ENCODE peak calls at places on chromosomes 7 and 10, in ten cellular contexts. One of them, this sample, is unnamed.

GRCh38 chr7:14936530-14936929 is 34.0 kb upstream of the DGKB start:
- DNase-seq in esophagus squamous epithelium: no peak
- DNase-seq in GM12891: no peak
- DNase-seq in HepG2: no peak
- DNase-seq in uterus: peak
- DNase-seq in adrenal gland: no peak
- DNase-seq in A549: no peak
- DNase-seq in ovary: no peak
- DNase-seq in HCT116: no peak
- DNase-seq in breast epithelium: no peak
- DNase-seq in this sample: no peak

GRCh38 chr10:126634915-126635314 is 35.6 kb downstream of the C10orf90 start:
- DNase-seq in adrenal gland: no peak
- DNase-seq in breast epithelium: peak
- DNase-seq in A549: no peak
- DNase-seq in GM12891: no peak
- DNase-seq in ovary: no peak
- DNase-seq in esophagus squamous epithelium: no peak
- DNase-seq in uterus: no peak
- DNase-seq in HCT116: no peak
- DNase-seq in HepG2: no peak
- DNase-seq in this sample: no peak

GRCh38 chr10:70567603-70568002 is 34.9 kb downstream of the PRF1 start:
- DNase-seq in HepG2: no peak
- DNase-seq in esophagus squamous epithelium: no peak
- DNase-seq in GM12891: no peak
- DNase-seq in adrenal gland: no peak
- DNase-seq in uterus: no peak
- DNase-seq in ovary: no peak
- DNase-seq in A549: no peak
- DNase-seq in HCT116: no peak
- DNase-seq in breast epithelium: no peak
- DNase-seq in this sample: no peak

GRCh38 chr7:147547252-147547897 is 1043.2 kb upstream of the C7orf33 start:
- DNase-seq in adrenal gland: no peak
- DNase-seq in A549: no peak
- DNase-seq in breast epithelium: no peak
- DNase-seq in ovary: no peak
- DNase-seq in esophagus squamous epithelium: no peak
- DNase-seq in uterus: no peak
- DNase-seq in HCT116: no peak
- DNase-seq in HepG2: peak
- DNase-seq in GM12891: no peak
- DNase-seq in this sample: peak

GRCh38 chr7:83941300-83941699 is 253.3 kb downstream of the SEMA3A start:
- DNase-seq in esophagus squamous epithelium: no peak
- DNase-seq in HepG2: no peak
- DNase-seq in breast epithelium: no peak
- DNase-seq in HCT116: no peak
- DNase-seq in uterus: no peak
- DNase-seq in adrenal gland: no peak
- DNase-seq in GM12891: no peak
- DNase-seq in ovary: no peak
- DNase-seq in A549: no peak
- DNase-seq in this sample: no peak

GRCh38 chr10:22849077-22849810 is 78.6 kb upstream of the ARMC3 start:
- DNase-seq in uterus: peak
- DNase-seq in adrenal gland: peak
- DNase-seq in HepG2: peak
- DNase-seq in A549: no peak
- DNase-seq in esophagus squamous epithelium: no peak
- DNase-seq in HCT116: no peak
- DNase-seq in GM12891: no peak
- DNase-seq in ovary: peak
- DNase-seq in breast epithelium: peak
- DNase-seq in this sample: peak

GRCh38 chr7:127153315-127153714 is 99.4 kb downstream of the GRM8 start:
- DNase-seq in GM12891: no peak
- DNase-seq in uterus: no peak
- DNase-seq in HepG2: no peak
- DNase-seq in HCT116: no peak
- DNase-seq in adrenal gland: no peak
- DNase-seq in breast epithelium: no peak
- DNase-seq in A549: no peak
- DNase-seq in ovary: no peak
- DNase-seq in esophagus squamous epithelium: no peak
- DNase-seq in this sample: no peak

GRCh38 chr10:133420028-133420427 is 4.4 kb downstream of the SPRN start:
- DNase-seq in HCT116: no peak
- DNase-seq in GM12891: no peak
- DNase-seq in HepG2: no peak
- DNase-seq in ovary: no peak
- DNase-seq in uterus: no peak
- DNase-seq in adrenal gland: peak
- DNase-seq in A549: no peak
- DNase-seq in esophagus squamous epithelium: no peak
- DNase-seq in breast epithelium: no peak
- DNase-seq in this sample: peak

GRCh38 chr10:124742418-124743187 is 1.6 kb downstream of the FAM53B start:
- DNase-seq in HepG2: peak
- DNase-seq in HCT116: no peak
- DNase-seq in GM12891: no peak
- DNase-seq in breast epithelium: no peak
- DNase-seq in ovary: no peak
- DNase-seq in A549: peak
- DNase-seq in uterus: peak
- DNase-seq in esophagus squamous epithelium: no peak
- DNase-seq in adrenal gland: peak
- DNase-seq in this sample: no peak

GRCh38 chr7:97734255-97734654 is 2.4 kb downstream of the TAC1 start:
- DNase-seq in HCT116: no peak
- DNase-seq in HepG2: no peak
- DNase-seq in uterus: no peak
- DNase-seq in esophagus squamous epithelium: no peak
- DNase-seq in A549: no peak
- DNase-seq in GM12891: no peak
- DNase-seq in ovary: no peak
- DNase-seq in breast epithelium: no peak
- DNase-seq in adrenal gland: no peak
- DNase-seq in this sample: no peak

GRCh38 chr10:64529003-64529350 is 1007.8 kb downstream of the REEP3 start:
- DNase-seq in HCT116: no peak
- DNase-seq in breast epithelium: no peak
- DNase-seq in ovary: no peak
- DNase-seq in A549: no peak
- DNase-seq in GM12891: no peak
- DNase-seq in adrenal gland: no peak
- DNase-seq in esophagus squamous epithelium: no peak
- DNase-seq in uterus: no peak
- DNase-seq in HepG2: no peak
- DNase-seq in this sample: no peak

GRCh38 chr10:14873090-14873760 is 5.4 kb upstream of the SUV39H2 start:
- DNase-seq in esophagus squamous epithelium: no peak
- DNase-seq in breast epithelium: no peak
- DNase-seq in GM12891: no peak
- DNase-seq in HepG2: no peak
- DNase-seq in uterus: no peak
- DNase-seq in A549: no peak
- DNase-seq in ovary: no peak
- DNase-seq in adrenal gland: no peak
- DNase-seq in HCT116: no peak
- DNase-seq in this sample: no peak

GRCh38 chr10:22005763-22006162 is 2.2 kb upstream of the DNAJC1 start:
- DNase-seq in uterus: no peak
- DNase-seq in HepG2: no peak
- DNase-seq in GM12891: no peak
- DNase-seq in ovary: no peak
- DNase-seq in HCT116: no peak
- DNase-seq in esophagus squamous epithelium: no peak
- DNase-seq in adrenal gland: no peak
- DNase-seq in breast epithelium: no peak
- DNase-seq in A549: no peak
- DNase-seq in this sample: no peak

DNA sequence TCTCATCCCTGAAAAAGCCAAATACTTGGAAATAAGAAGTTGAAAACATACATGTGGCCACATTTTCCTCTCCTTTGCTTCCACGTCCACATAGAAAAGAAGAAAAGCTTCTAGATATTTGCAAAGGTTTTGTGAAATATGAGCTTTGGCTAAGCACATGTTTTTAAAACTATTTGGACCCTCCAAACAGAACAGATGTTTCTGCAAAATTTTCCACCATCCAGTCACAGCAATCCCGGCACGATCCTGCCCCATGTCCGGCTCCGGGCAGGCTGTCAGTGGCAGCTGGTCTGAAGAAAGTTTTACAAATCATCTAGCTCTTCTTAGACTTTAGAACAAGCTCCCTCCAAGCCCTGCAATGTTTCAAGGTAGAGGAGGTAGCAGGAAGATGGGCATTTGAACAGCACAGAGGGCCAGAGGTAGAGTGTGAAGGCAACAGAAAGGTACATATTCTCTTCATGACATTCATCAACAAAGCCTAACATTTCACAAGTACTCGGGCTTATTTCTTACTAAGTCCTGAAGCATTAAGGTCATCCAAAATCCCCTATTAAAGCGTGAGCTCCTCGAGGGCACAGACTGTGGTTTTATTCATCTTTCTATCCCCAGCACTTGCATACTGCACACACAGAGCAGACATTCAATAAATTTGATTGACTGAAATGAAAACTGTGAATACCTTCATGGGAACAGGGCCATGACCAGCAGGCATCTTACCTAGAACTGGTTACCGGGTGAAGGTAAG is 110.1 kb downstream of the JAZF1 start:
- DNase-seq in GM12891: no peak
- DNase-seq in breast epithelium: no peak
- DNase-seq in uterus: peak
- DNase-seq in esophagus squamous epithelium: no peak
- DNase-seq in adrenal gland: no peak
- DNase-seq in A549: no peak
- DNase-seq in HCT116: no peak
- DNase-seq in HepG2: no peak
- DNase-seq in ovary: no peak
- DNase-seq in this sample: no peak
- TF ChIP-seq POLR2A in GM12891: no peak
- TF ChIP-seq POLR2A in breast epithelium: no peak
- TF ChIP-seq POLR2A in uterus: no peak
- TF ChIP-seq POLR2A in esophagus squamous epithelium: no peak
- TF ChIP-seq POLR2A in adrenal gland: no peak
- TF ChIP-seq POLR2A in A549: no peak
- TF ChIP-seq POLR2A in HCT116: no peak
- TF ChIP-seq POLR2A in HepG2: no peak
- TF ChIP-seq POLR2A in ovary: no peak
- TF ChIP-seq POLR2A in this sample: no peak

DNA sequence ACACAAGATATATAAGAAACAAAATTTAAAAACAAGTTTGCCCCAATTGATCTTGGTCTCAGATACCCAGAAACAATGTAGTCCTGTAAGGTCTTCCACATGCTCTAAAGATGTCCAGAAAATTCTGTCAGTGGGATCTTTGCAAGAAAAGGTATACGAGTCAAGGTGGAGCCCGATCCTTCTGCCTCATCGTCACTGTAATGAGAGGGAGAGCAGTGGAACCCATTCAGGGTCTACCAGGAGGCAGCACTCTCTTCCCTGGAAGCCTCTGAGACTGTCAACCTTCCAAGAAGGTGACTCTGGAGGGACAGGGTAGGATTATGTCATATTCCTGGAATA is 112.8 kb downstream of the JCAD start:
- DNase-seq in HepG2: no peak
- DNase-seq in HCT116: no peak
- DNase-seq in adrenal gland: no peak
- DNase-seq in ovary: no peak
- DNase-seq in GM12891: no peak
- DNase-seq in breast epithelium: no peak
- DNase-seq in A549: no peak
- DNase-seq in uterus: no peak
- DNase-seq in esophagus squamous epithelium: no peak
- DNase-seq in this sample: no peak
- TF ChIP-seq POLR2A in HepG2: no peak
- TF ChIP-seq POLR2A in HCT116: no peak
- TF ChIP-seq POLR2A in adrenal gland: no peak
- TF ChIP-seq POLR2A in ovary: no peak
- TF ChIP-seq POLR2A in GM12891: no peak
- TF ChIP-seq POLR2A in breast epithelium: no peak
- TF ChIP-seq POLR2A in A549: no peak
- TF ChIP-seq POLR2A in uterus: no peak
- TF ChIP-seq POLR2A in esophagus squamous epithelium: no peak
- TF ChIP-seq POLR2A in this sample: no peak

GRCh38 chr7:41847171-41847570 is 144.3 kb upstream of the INHBA start:
- DNase-seq in GM12891: no peak
- DNase-seq in adrenal gland: no peak
- DNase-seq in breast epithelium: no peak
- DNase-seq in esophagus squamous epithelium: no peak
- DNase-seq in A549: no peak
- DNase-seq in HepG2: no peak
- DNase-seq in ovary: no peak
- DNase-seq in HCT116: no peak
- DNase-seq in uterus: no peak
- DNase-seq in this sample: no peak

GRCh38 chr7:41847641-41848040 is 144.8 kb upstream of the INHBA start:
- DNase-seq in breast epithelium: no peak
- DNase-seq in HCT116: no peak
- DNase-seq in uterus: no peak
- DNase-seq in ovary: no peak
- DNase-seq in adrenal gland: no peak
- DNase-seq in esophagus squamous epithelium: no peak
- DNase-seq in A549: no peak
- DNase-seq in GM12891: no peak
- DNase-seq in HepG2: no peak
- DNase-seq in this sample: no peak

DNA sequence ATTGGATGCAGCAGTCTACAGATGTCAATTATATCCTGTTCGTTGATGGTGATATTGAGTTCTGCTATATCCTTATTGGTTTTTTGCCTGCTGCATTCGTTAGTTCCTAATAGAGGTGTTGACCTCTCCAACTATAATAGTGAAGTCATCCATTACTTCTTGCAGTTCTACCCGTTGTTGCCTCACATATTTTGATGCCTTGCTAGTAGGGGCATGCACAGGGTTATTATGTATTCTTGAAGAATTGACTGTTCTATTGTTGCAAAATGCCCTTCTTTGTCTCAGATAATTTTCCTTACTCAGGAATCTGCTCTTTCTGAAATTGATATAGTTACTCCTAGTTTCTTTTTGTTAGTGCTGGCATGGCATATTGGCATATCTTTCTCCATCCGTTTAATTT is 140.1 kb upstream of the INHBA start:
- DNase-seq in adrenal gland: no peak
- DNase-seq in breast epithelium: no peak
- DNase-seq in A549: no peak
- DNase-seq in GM12891: no peak
- DNase-seq in HCT116: no peak
- DNase-seq in esophagus squamous epithelium: no peak
- DNase-seq in HepG2: no peak
- DNase-seq in ovary: no peak
- DNase-seq in uterus: no peak
- DNase-seq in this sample: no peak
- TF ChIP-seq POLR2A in adrenal gland: no peak
- TF ChIP-seq POLR2A in breast epithelium: no peak
- TF ChIP-seq POLR2A in A549: no peak
- TF ChIP-seq POLR2A in GM12891: no peak
- TF ChIP-seq POLR2A in HCT116: no peak
- TF ChIP-seq POLR2A in esophagus squamous epithelium: no peak
- TF ChIP-seq POLR2A in HepG2: no peak
- TF ChIP-seq POLR2A in ovary: no peak
- TF ChIP-seq POLR2A in uterus: no peak
- TF ChIP-seq POLR2A in this sample: no peak

GRCh38 chr10:6580279-6581029 is 378 bp upstream of the PRKCQ start:
- DNase-seq in A549: peak
- DNase-seq in uterus: peak
- DNase-seq in HepG2: peak
- DNase-seq in breast epithelium: peak
- DNase-seq in GM12891: peak
- DNase-seq in esophagus squamous epithelium: no peak
- DNase-seq in adrenal gland: peak
- DNase-seq in HCT116: peak
- DNase-seq in ovary: peak
- DNase-seq in this sample: peak
- TF ChIP-seq POLR2A in A549: peak
- TF ChIP-seq POLR2A in uterus: no peak
- TF ChIP-seq POLR2A in HepG2: peak
- TF ChIP-seq POLR2A in breast epithelium: no peak
- TF ChIP-seq POLR2A in GM12891: no peak
- TF ChIP-seq POLR2A in esophagus squamous epithelium: no peak
- TF ChIP-seq POLR2A in adrenal gland: no peak
- TF ChIP-seq POLR2A in HCT116: no peak
- TF ChIP-seq POLR2A in ovary: no peak
- TF ChIP-seq POLR2A in this sample: no peak

This sample was measured in upper lobe of left lung.